ENCODE peak calls at places on chromosome 11, in ten cellular contexts. S is GM18507; R is HTR-8/SVneo; O is brain microvascular endothelial cell; F is progenitor cell of endocrine pancreas; U is stimulated activated CD4-positive, alpha-beta T cell treated with anti-CD3 and anti-CD28 coated beads, Interleukin-1b, Interleukin-23, amount 100 ng/mL, for 4 hours; L is activated CD4-positive, alpha-beta memory T cell treated with anti-CD3 and anti-CD28 coated beads for 36 hours; E is Ammon's horn; Z is T-helper 2 cell; T is NCI-H510A treated with DMSO at 0.1 percent for 48 hours. I is an unnamed sample.
A peak's percentile ranks its signal among the peaks of the same experiment; 100 is the strongest.

GRCh38 chr11:18393581-18394299 is 623 bp upstream of the LDHA start:
- DNase-seq in E (no peak), R (peak; percentile 27), Z (no peak), L (peak; percentile 56), S (no peak), F (no peak), U (no peak), O (no peak), T (peak; percentile 69), I (no peak)

GRCh38 chr11:2158966-2159365 is 2.0 kb downstream of the INS start:
- DNase-seq in Z (no peak), U (no peak), S (no peak), E (no peak), L (no peak), O (no peak), T (no peak), R (no peak), F (no peak), I (no peak)

GRCh38 chr11:65452806-65453490 is 30.4 kb downstream of the NEAT1 start:
- DNase-seq in L (no peak), F (no peak), R (no peak), T (peak; percentile 71), U (no peak), Z (no peak), S (no peak), E (no peak), O (peak; percentile 60), I (no peak)

GRCh38 chr11:115920087-115920461 is 415.9 kb upstream of the CADM1 start:
- DNase-seq in F (no peak), S (no peak), T (no peak), Z (no peak), L (no peak), E (no peak), U (no peak), O (no peak), R (peak; percentile 30), I (no peak)

GRCh38 chr11:93633835-93634234 is 27.6 kb upstream of the CEP295 start:
- DNase-seq in T (no peak), S (no peak), O (no peak), R (no peak), Z (no peak), E (no peak), U (no peak), L (no peak), F (no peak), I (no peak)

GRCh38 chr11:117664897-117665296 is 132.1 kb downstream of the DSCAML1 start:
- DNase-seq in E (no peak), U (no peak), O (no peak), Z (no peak), T (no peak), F (no peak), L (no peak), R (no peak), S (no peak), I (no peak)

GRCh38 chr11:132779487-132779886 is 752.8 kb downstream of the OPCML start:
- DNase-seq in F (no peak), S (no peak), L (no peak), E (no peak), U (no peak), R (no peak), Z (no peak), T (no peak), O (peak; percentile 12), I (no peak)

GRCh38 chr11:69465236-69466000 is 16.0 kb upstream of the LINC01488 start:
- DNase-seq in L (no peak), S (no peak), Z (no peak), E (no peak), F (no peak), O (no peak), R (no peak), U (no peak), T (no peak), I (no peak)

GRCh38 chr11:128210148-128210940 is 377.0 kb downstream of the ETS1 start:
- DNase-seq in O (peak; percentile 94), Z (no peak), S (no peak), R (peak; percentile 77), U (no peak), L (no peak), T (peak; percentile 26), E (no peak), F (no peak), I (no peak)

GRCh38 chr11:70371241-70371640 is 27.1 kb upstream of the CTTN start:
- DNase-seq in Z (no peak), T (no peak), S (no peak), R (no peak), F (no peak), L (no peak), U (no peak), E (no peak), O (no peak), I (no peak)

GRCh38 chr11:9759519-9760179 is 95.8 kb downstream of the SWAP70 start:
- DNase-seq in T (peak; percentile 40), L (peak; percentile 98), R (peak; percentile 87), F (no peak), Z (peak; percentile 62), U (peak; percentile 84), E (peak; percentile 79), S (peak; percentile 52), O (peak; percentile 100), I (no peak)

GRCh38 chr11:118295834-118296454 is 8.6 kb upstream of the CD3E start:
- DNase-seq in U (no peak), Z (peak; percentile 24), O (peak; percentile 26), S (no peak), F (no peak), R (peak; percentile 26), L (peak; percentile 63), T (no peak), E (peak; percentile 10), I (no peak)

GRCh38 chr11:20050551-20051333 is 109.5 kb downstream of the DBX1 start:
- DNase-seq in O (no peak), E (no peak), S (no peak), U (no peak), L (no peak), T (no peak), R (peak; percentile 84), Z (no peak), F (no peak), I (no peak)

GRCh38 chr11:123103326-123103980 is 41.5 kb upstream of the HSPA8 start:
- DNase-seq in E (peak; percentile 84), O (peak; percentile 46), Z (peak; percentile 6), F (no peak), S (no peak), T (peak; percentile 11), R (peak; percentile 61), L (peak; percentile 42), U (no peak), I (no peak)

I was measured in GM12864.